ENCODE peak calls at places on chromosomes 7 and 10, in six cellular contexts. D, I, X, C, F and Q are unnamed samples.

GRCh38 chr7:30969604-30969970 is 5.8 kb downstream of the GHRHR start:
- DNase-seq in D (no peak), I (no peak), X (no peak), C (no peak), F (no peak), Q (no peak)

GRCh38 chr10:17144757-17145156 is 15.1 kb upstream of the CUBN start:
- DNase-seq in D (peak), I (peak), X (no peak), C (no peak), F (no peak), Q (peak)

GRCh38 chr7:25759748-25760147 is 392.2 kb upstream of the NFE2L3 start:
- DNase-seq in D (no peak), I (no peak), X (peak), C (peak), F (no peak), Q (no peak)

GRCh38 chr10:11144626-11145497 is 127.2 kb downstream of the CELF2 start:
- DNase-seq in D (no peak), I (peak), X (no peak), C (peak), F (no peak), Q (no peak)

GRCh38 chr7:108461855-108462254 is 5.6 kb upstream of the NRCAM start:
- DNase-seq in D (peak), I (no peak), X (no peak), C (no peak), F (no peak), Q (no peak)

GRCh38 chr10:124911124-124912051 is 30.5 kb upstream of the ZRANB1 start:
- DNase-seq in D (peak), I (no peak), X (no peak), C (no peak), F (no peak), Q (peak)

GRCh38 chr10:49398000-49398861 is 2.3 kb upstream of the DRGX start:
- DNase-seq in D (peak), I (no peak), X (peak), C (peak), F (peak), Q (peak)

GRCh38 chr7:21028186-21028989 is 241.7 kb upstream of the SP8 start:
- DNase-seq in D (peak), I (no peak), X (peak), C (peak), F (no peak), Q (peak)

GRCh38 chr7:44637788-44638594 is 31.6 kb downstream of the OGDH start:
- DNase-seq in D (peak), I (peak), X (peak), C (no peak), F (peak), Q (peak)

GRCh38 chr7:74063646-74064045 is 20.0 kb upstream of the LIMK1 start:
- DNase-seq in D (no peak), I (no peak), X (no peak), C (no peak), F (no peak), Q (no peak)

GRCh38 chr7:8155836-8156235 is 106.1 kb downstream of the ICA1 start:
- DNase-seq in D (no peak), I (no peak), X (no peak), C (no peak), F (no peak), Q (no peak)

GRCh38 chr10:23522345-23522744 is 83.5 kb downstream of the OTUD1 start:
- DNase-seq in D (peak), I (no peak), X (no peak), C (no peak), F (no peak), Q (no peak)

GRCh38 chr10:35789996-35790395 is 147.9 kb upstream of the FZD8 start:
- DNase-seq in D (peak), I (no peak), X (no peak), C (no peak), F (no peak), Q (no peak)

GRCh38 chr10:72342911-72343310 is 11.8 kb downstream of the DNAJB12 start:
- DNase-seq in D (no peak), I (no peak), X (no peak), C (no peak), F (no peak), Q (no peak)

GRCh38 chr10:70445718-70446485 is 4.4 kb upstream of the NODAL start:
- DNase-seq in D (peak), I (no peak), X (peak), C (no peak), F (no peak), Q (peak)

GRCh38 chr10:72011016-72011415 is 46.8 kb downstream of the CHST3 start:
- DNase-seq in D (no peak), I (no peak), X (no peak), C (no peak), F (no peak), Q (no peak)

GRCh38 chr7:7349156-7349555 is 166.8 kb downstream of the C1GALT1 start:
- DNase-seq in D (no peak), I (no peak), X (no peak), C (no peak), F (no peak), Q (no peak)

GRCh38 chr7:519974-520458 is 370 bp upstream of the PDGFA start:
- DNase-seq in D (peak), I (no peak), X (peak), C (peak), F (peak), Q (peak)

GRCh38 chr7:130356121-130356759 is 11.6 kb downstream of the CPA5 start:
- DNase-seq in D (peak), I (no peak), X (peak), C (peak), F (peak), Q (peak)

GRCh38 chr7:82598958-82599357 is 155.4 kb upstream of the CACNA2D1 start:
- DNase-seq in D (peak), I (no peak), X (no peak), C (no peak), F (no peak), Q (peak)

GRCh38 chr7:135260930-135261721 is 27.5 kb downstream of the STRA8 start:
- DNase-seq in D (no peak), I (no peak), X (peak), C (no peak), F (no peak), Q (no peak)

GRCh38 chr7:157738064-157738460 is 401.3 kb downstream of the DNAJB6 start:
- DNase-seq in D (no peak), I (no peak), X (peak), C (peak), F (no peak), Q (no peak)

GRCh38 chr7:128703605-128704004 is 31.5 kb downstream of the GARIN1A start:
- DNase-seq in D (no peak), I (no peak), X (no peak), C (no peak), F (no peak), Q (no peak)

GRCh38 chr10:124837687-124838086 is 36.1 kb downstream of the ABRAXAS2 start:
- DNase-seq in D (no peak), I (no peak), X (no peak), C (no peak), F (no peak), Q (no peak)

GRCh38 chr7:4873071-4873944 is 10.2 kb downstream of the RADIL start:
- DNase-seq in D (no peak), I (no peak), X (no peak), C (no peak), F (no peak), Q (no peak)

GRCh38 chr7:24059775-24060174 is 224.2 kb upstream of the NPY start:
- DNase-seq in D (no peak), I (no peak), X (peak), C (peak), F (no peak), Q (no peak)

GRCh38 chr7:24054231-24054630 is 229.8 kb upstream of the NPY start:
- DNase-seq in D (no peak), I (no peak), X (no peak), C (no peak), F (no peak), Q (no peak)

GRCh38 chr7:24052572-24053223 is 231.3 kb upstream of the NPY start:
- DNase-seq in D (peak), I (no peak), X (no peak), C (no peak), F (no peak), Q (peak)

GRCh38 chr7:24058953-24059352 is 225.0 kb upstream of the NPY start:
- DNase-seq in D (no peak), I (no peak), X (no peak), C (no peak), F (no peak), Q (no peak)

GRCh38 chr7:24057243-24057642 is 226.7 kb upstream of the NPY start:
- DNase-seq in D (no peak), I (no peak), X (no peak), C (no peak), F (no peak), Q (no peak)
- TF ChIP-seq CTCF in D (no peak), I (peak), X (peak), C (no peak), F (no peak), Q (peak)

GRCh38 chr7:99420213-99420612 is 11.4 kb downstream of the BUD31 start:
- DNase-seq in D (no peak), I (no peak), X (no peak), C (no peak), F (no peak), Q (no peak)
- H3K4me3 ChIP-seq in D (no peak), I (no peak), X (no peak), C (no peak), F (no peak), Q (no peak)

DNA sequence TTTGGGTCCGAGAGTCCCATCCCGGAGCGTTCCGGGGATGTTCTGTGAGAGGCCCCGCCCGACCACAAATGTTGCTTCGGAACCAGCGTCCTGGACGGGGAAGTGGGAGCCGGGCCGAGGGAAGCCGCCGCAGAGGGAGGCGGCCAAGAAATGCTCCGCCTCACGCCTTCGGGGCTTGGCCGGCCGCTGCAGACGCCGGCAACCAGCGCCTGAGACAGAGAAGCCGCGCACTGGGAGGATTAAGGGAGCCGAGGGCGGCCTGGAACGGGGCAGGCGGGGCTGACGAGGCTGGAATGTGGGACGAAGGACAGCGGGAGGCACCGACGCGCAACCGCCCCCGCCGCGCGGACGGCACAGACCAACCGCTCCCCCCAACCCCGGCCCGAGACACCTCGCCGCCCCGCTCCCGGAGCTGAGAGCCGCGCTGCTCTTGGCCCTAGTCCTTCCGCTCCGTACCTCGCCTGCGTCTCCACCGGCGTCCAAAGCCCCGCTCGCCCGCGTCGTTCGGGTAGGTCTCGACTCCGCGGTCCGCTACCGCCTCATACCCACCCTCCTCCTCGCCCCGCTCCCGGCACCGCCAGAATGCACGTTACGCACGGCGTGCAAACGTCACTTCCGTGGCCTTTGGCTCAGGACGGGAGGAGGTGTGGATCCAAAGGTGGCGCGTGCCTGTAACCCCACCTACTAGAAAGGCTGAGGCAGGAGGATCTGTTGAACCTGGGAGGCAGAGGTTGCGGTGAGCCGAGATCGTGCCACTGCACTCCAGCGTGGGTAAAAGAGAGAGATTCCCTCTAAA is 36.7 kb upstream of the KCTD7 start:
- DNase-seq in D (peak), I (peak), X (peak), C (peak), F (peak), Q (peak)
- TF ChIP-seq CTCF in D (no peak), I (no peak), X (no peak), C (no peak), F (no peak), Q (no peak)

GRCh38 chr10:100873825-100874326 is 38.9 kb upstream of the SLF2 start:
- DNase-seq in D (no peak), I (no peak), X (no peak), C (peak), F (no peak), Q (no peak)
- H3K4me3 ChIP-seq in D (no peak), I (no peak), X (no peak), C (peak), F (no peak), Q (no peak)

GRCh38 chr7:41438919-41439882 is 263.7 kb downstream of the INHBA start:
- DNase-seq in D (peak), I (no peak), X (peak), C (no peak), F (no peak), Q (no peak)
- TF ChIP-seq CTCF in D (no peak), I (no peak), X (no peak), C (no peak), F (no peak), Q (no peak)

DNA sequence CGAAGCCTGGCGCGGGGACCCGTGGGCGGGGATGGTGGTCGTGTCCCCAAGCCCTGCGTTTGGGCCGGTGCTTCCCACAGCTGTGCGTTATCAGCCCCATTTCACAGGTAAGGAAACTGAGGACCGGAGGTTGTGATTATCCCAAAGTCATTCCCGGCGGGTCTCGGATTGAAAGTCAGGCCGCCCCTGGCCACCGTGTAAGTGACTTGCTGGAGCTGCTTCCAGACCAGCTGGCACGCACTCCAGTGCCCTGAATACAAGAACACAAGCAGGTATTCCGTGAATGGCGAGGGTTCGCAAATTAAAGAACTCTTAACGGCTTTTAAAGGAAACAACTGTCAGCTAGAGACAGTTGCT is 675 bp upstream of the ATE1 start:
- DNase-seq in D (peak), I (peak), X (no peak), C (no peak), F (peak), Q (peak)
- H3K4me3 ChIP-seq in D (peak), I (peak), X (peak), C (peak), F (peak), Q (peak)

DNA sequence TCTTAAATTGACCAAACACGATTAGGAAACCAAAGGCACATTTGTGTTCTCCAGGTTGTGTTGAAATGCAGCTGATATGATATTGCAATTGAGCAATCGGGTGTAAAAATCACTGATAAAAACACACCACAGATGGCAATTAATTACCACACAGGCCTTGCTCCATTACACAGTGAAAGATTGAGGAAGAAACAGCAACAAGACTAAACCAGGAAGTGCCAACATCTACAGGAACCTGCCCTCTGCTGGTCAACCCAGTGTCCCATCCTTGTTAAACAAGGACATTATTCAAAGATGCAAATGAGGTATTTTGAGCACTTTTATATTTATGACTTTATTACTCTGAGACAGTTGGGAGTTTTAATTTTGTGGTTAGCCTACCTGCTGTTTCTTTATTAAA is 765.6 kb upstream of the GHITM start:
- DNase-seq in D (peak), I (peak), X (peak), C (peak), F (no peak), Q (no peak)
- TF ChIP-seq CTCF in D (peak), I (peak), X (peak), C (peak), F (peak), Q (peak)

DNA sequence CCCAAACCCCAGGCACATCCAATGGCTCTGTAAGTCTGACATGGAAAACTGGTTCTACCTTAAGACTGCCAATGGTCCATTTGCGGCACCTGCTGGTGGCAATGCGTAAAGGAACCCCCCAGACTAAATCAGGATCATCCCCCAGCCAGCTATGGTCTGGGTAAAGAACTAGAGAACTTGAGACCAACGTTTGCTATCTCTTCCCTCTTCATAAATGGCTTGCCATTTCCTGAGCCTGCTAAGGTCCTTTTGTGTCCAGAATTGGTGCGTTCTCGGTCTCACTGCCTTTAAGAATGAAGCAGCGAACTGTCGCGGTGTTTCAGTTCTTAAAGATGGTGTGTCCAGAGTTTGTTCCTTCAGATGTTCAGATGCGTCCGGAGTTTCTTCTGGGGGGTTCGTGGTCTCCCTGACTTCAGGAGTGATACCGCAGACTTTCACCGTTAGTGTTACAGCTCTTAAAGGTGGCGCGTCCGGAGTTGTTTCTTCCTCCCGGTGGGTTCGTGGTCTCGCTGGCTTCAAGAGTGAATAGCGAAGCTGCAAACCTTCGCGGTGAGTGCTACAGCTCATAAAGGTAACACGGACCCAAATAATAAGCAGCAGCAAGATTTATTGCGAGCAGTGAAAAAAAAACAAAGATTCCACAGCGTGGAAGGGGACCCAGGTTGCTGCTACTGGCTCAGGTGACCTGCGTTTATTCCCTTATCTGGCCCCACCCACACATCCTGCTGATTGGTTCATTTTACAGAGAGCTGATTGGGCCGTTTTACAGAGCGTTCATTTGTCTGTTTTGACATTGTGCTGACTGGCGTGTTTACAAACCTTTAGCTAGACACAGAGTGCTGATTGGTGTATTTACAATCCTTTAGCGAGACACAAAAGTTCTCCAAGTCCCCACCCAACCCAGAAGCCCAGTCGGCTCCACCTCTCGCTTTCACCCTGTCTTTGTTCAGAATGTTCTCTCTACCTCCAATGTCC is 95.4 kb downstream of the ELMO1 start:
- DNase-seq in D (no peak), I (peak), X (peak), C (peak), F (no peak), Q (no peak)
- H3K4me3 ChIP-seq in D (no peak), I (peak), X (no peak), C (no peak), F (peak), Q (no peak)